ENCODE peak calls at places on chromosomes 11 and 22, in six cellular contexts. One of them, this sample, is unnamed.

GRCh38 chr11:123454060-123454651 is 24.1 kb downstream of the GRAMD1B start:
- DNase-seq in transverse colon: peak; percentile 24
- DNase-seq in small intestine: peak; percentile 37
- DNase-seq in IMR-90: peak; percentile 61
- DNase-seq in cardiac muscle cell: peak; percentile 67
- DNase-seq in CD8-positive, alpha-beta memory T cell: peak; percentile 63
- DNase-seq in this sample: no peak

GRCh38 chr11:7485854-7486425 is 634 bp downstream of the OLFML1 start:
- DNase-seq in transverse colon: no peak
- DNase-seq in small intestine: peak; percentile 7
- DNase-seq in IMR-90: no peak
- DNase-seq in cardiac muscle cell: no peak
- DNase-seq in CD8-positive, alpha-beta memory T cell: no peak
- DNase-seq in this sample: no peak

GRCh38 chr11:65522640-65523322 is 2.1 kb upstream of the SCYL1 start:
- DNase-seq in cardiac muscle cell: peak; percentile 58
- DNase-seq in IMR-90: no peak
- DNase-seq in small intestine: no peak
- DNase-seq in CD8-positive, alpha-beta memory T cell: peak; percentile 48
- DNase-seq in transverse colon: no peak
- DNase-seq in this sample: peak; percentile 53

GRCh38 chr22:47386812-47387510 is 624.5 kb downstream of the TBC1D22A start:
- DNase-seq in cardiac muscle cell: no peak
- DNase-seq in transverse colon: no peak
- DNase-seq in CD8-positive, alpha-beta memory T cell: no peak
- DNase-seq in small intestine: no peak
- DNase-seq in IMR-90: no peak
- DNase-seq in this sample: no peak

GRCh38 chr22:46047226-46047625 is 70.3 kb upstream of the WNT7B start:
- DNase-seq in IMR-90: no peak
- DNase-seq in small intestine: no peak
- DNase-seq in cardiac muscle cell: no peak
- DNase-seq in transverse colon: no peak
- DNase-seq in CD8-positive, alpha-beta memory T cell: peak; percentile 17
- DNase-seq in this sample: no peak

GRCh38 chr11:78656327-78656726 is 81.7 kb upstream of the NARS2 start:
- DNase-seq in CD8-positive, alpha-beta memory T cell: no peak
- DNase-seq in small intestine: no peak
- DNase-seq in IMR-90: no peak
- DNase-seq in transverse colon: no peak
- DNase-seq in cardiac muscle cell: no peak
- DNase-seq in this sample: no peak

GRCh38 chr11:121372028-121372427 is 79.5 kb downstream of the SC5D start:
- DNase-seq in IMR-90: no peak
- DNase-seq in transverse colon: no peak
- DNase-seq in CD8-positive, alpha-beta memory T cell: no peak
- DNase-seq in small intestine: peak; percentile 65
- DNase-seq in cardiac muscle cell: no peak
- DNase-seq in this sample: no peak

GRCh38 chr22:19120829-19121630 is 1.2 kb downstream of the DGCR2 start:
- DNase-seq in transverse colon: peak; percentile 80
- DNase-seq in CD8-positive, alpha-beta memory T cell: peak; percentile 30
- DNase-seq in cardiac muscle cell: no peak
- DNase-seq in IMR-90: peak; percentile 33
- DNase-seq in small intestine: peak; percentile 89
- DNase-seq in this sample: no peak

GRCh38 chr11:721913-722811 is 16.1 kb downstream of the EPS8L2 start:
- DNase-seq in cardiac muscle cell: no peak
- DNase-seq in small intestine: peak; percentile 57
- DNase-seq in CD8-positive, alpha-beta memory T cell: peak; percentile 75
- DNase-seq in transverse colon: peak; percentile 61
- DNase-seq in IMR-90: no peak
- DNase-seq in this sample: no peak

GRCh38 chr11:81470446-81470845 is 1263.2 kb downstream of the FAM181B start:
- DNase-seq in IMR-90: no peak
- DNase-seq in transverse colon: no peak
- DNase-seq in small intestine: peak; percentile 59
- DNase-seq in cardiac muscle cell: no peak
- DNase-seq in CD8-positive, alpha-beta memory T cell: no peak
- DNase-seq in this sample: no peak

GRCh38 chr11:66157182-66157864 is 87.3 kb downstream of the PACS1 start:
- DNase-seq in transverse colon: no peak
- DNase-seq in small intestine: no peak
- DNase-seq in cardiac muscle cell: peak; percentile 4
- DNase-seq in IMR-90: peak; percentile 36
- DNase-seq in CD8-positive, alpha-beta memory T cell: no peak
- DNase-seq in this sample: no peak

GRCh38 chr22:39959640-39960447 is at the start of gene TMA7B:
- DNase-seq in transverse colon: no peak
- DNase-seq in IMR-90: peak; percentile 75
- DNase-seq in small intestine: peak; percentile 42
- DNase-seq in CD8-positive, alpha-beta memory T cell: no peak
- DNase-seq in cardiac muscle cell: peak; percentile 70
- DNase-seq in this sample: no peak

GRCh38 chr11:65425971-65426838 is 3.6 kb downstream of the NEAT1 start:
- DNase-seq in IMR-90: peak; percentile 89
- DNase-seq in small intestine: peak; percentile 83
- DNase-seq in cardiac muscle cell: peak; percentile 80
- DNase-seq in CD8-positive, alpha-beta memory T cell: no peak
- DNase-seq in transverse colon: peak; percentile 60
- DNase-seq in this sample: peak; percentile 85

GRCh38 chr22:48893288-48894063 is 934.2 kb downstream of the BRD1 start:
- DNase-seq in transverse colon: no peak
- DNase-seq in small intestine: no peak
- DNase-seq in IMR-90: no peak
- DNase-seq in cardiac muscle cell: no peak
- DNase-seq in CD8-positive, alpha-beta memory T cell: no peak
- DNase-seq in this sample: no peak

GRCh38 chr11:114145166-114145695 is 85.7 kb downstream of the ZBTB16 start:
- DNase-seq in IMR-90: no peak
- DNase-seq in small intestine: no peak
- DNase-seq in transverse colon: no peak
- DNase-seq in cardiac muscle cell: peak; percentile 26
- DNase-seq in CD8-positive, alpha-beta memory T cell: no peak
- DNase-seq in this sample: no peak

GRCh38 chr22:46088541-46089311 is 61.6 kb upstream of the PPARA start:
- DNase-seq in CD8-positive, alpha-beta memory T cell: no peak
- DNase-seq in small intestine: no peak
- DNase-seq in transverse colon: no peak
- DNase-seq in IMR-90: peak; percentile 64
- DNase-seq in cardiac muscle cell: peak; percentile 69
- DNase-seq in this sample: no peak

GRCh38 chr11:77704029-77704428 is 66.4 kb upstream of the CLNS1A start:
- DNase-seq in cardiac muscle cell: no peak
- DNase-seq in IMR-90: no peak
- DNase-seq in CD8-positive, alpha-beta memory T cell: no peak
- DNase-seq in small intestine: no peak
- DNase-seq in transverse colon: no peak
- DNase-seq in this sample: no peak

GRCh38 chr22:38069372-38070249 is 12.4 kb downstream of the PICK1 start:
- DNase-seq in small intestine: no peak
- DNase-seq in IMR-90: peak; percentile 29
- DNase-seq in transverse colon: peak; percentile 29
- DNase-seq in CD8-positive, alpha-beta memory T cell: no peak
- DNase-seq in cardiac muscle cell: peak; percentile 58
- DNase-seq in this sample: no peak

GRCh38 chr22:20862540-20862939 is 3.7 kb downstream of the SNAP29 start:
- DNase-seq in CD8-positive, alpha-beta memory T cell: no peak
- DNase-seq in cardiac muscle cell: no peak
- DNase-seq in transverse colon: no peak
- DNase-seq in small intestine: no peak
- DNase-seq in IMR-90: no peak
- DNase-seq in this sample: no peak

GRCh38 chr11:88320149-88320559 is 17.4 kb downstream of the CTSC start:
- DNase-seq in IMR-90: peak; percentile 76
- DNase-seq in CD8-positive, alpha-beta memory T cell: no peak
- DNase-seq in small intestine: no peak
- DNase-seq in transverse colon: no peak
- DNase-seq in cardiac muscle cell: peak; percentile 33
- DNase-seq in this sample: no peak

GRCh38 chr11:128373011-128373410 is 214.3 kb downstream of the ETS1 start:
- DNase-seq in transverse colon: no peak
- DNase-seq in small intestine: no peak
- DNase-seq in CD8-positive, alpha-beta memory T cell: no peak
- DNase-seq in cardiac muscle cell: no peak
- DNase-seq in IMR-90: peak; percentile 13
- DNase-seq in this sample: no peak

GRCh38 chr11:102626686-102627085 is 1.6 kb upstream of the MMP20 start:
- DNase-seq in cardiac muscle cell: no peak
- DNase-seq in small intestine: no peak
- DNase-seq in transverse colon: no peak
- DNase-seq in CD8-positive, alpha-beta memory T cell: no peak
- DNase-seq in IMR-90: peak; percentile 47
- DNase-seq in this sample: no peak

GRCh38 chr11:44574620-44575287 is 9.3 kb downstream of the CD82 start:
- DNase-seq in CD8-positive, alpha-beta memory T cell: peak; percentile 63
- DNase-seq in cardiac muscle cell: peak; percentile 92
- DNase-seq in transverse colon: no peak
- DNase-seq in IMR-90: peak; percentile 98
- DNase-seq in small intestine: no peak
- DNase-seq in this sample: peak; percentile 40

DNA sequence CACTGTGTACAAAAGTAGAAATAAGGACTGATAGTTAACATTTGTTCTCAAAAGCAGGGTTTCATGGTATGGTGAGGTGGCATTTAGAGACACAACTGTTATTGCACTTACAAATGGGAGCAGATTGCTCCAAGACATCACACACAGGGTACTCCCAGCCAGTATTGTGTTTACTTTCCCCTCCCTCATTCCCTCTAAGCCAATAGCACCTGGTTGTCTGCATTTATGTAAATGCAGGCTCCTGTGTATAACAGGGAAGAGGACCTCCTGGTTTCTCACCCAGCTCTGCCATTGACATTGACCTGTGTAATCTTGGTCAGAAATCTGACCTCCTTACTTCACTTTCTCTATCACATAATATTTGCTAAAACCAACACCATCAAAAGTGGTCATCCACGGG is 154.4 kb downstream of the NAV2 start:
- DNase-seq in transverse colon: no peak
- DNase-seq in cardiac muscle cell: no peak
- DNase-seq in IMR-90: no peak
- DNase-seq in small intestine: no peak
- DNase-seq in CD8-positive, alpha-beta memory T cell: no peak
- DNase-seq in this sample: no peak
- H3K4me1 ChIP-seq in transverse colon: peaks cover 16% of the 10 kb centered on the region
- H3K4me1 ChIP-seq in cardiac muscle cell: peaks cover 8% of the 10 kb centered on the region
- H3K4me1 ChIP-seq in IMR-90: peaks cover 8% of the 10 kb centered on the region
- H3K4me1 ChIP-seq in small intestine: no peaks in the 10 kb centered on the region
- H3K4me1 ChIP-seq in CD8-positive, alpha-beta memory T cell: no peaks in the 10 kb centered on the region
- H3K4me1 ChIP-seq in this sample: no peaks in the 10 kb centered on the region

GRCh38 chr11:8813658-8814057 is 97.3 kb upstream of the AKIP1 start:
- DNase-seq in cardiac muscle cell: peak; percentile 94
- DNase-seq in IMR-90: peak; percentile 89
- DNase-seq in CD8-positive, alpha-beta memory T cell: peak; percentile 52
- DNase-seq in small intestine: peak; percentile 75
- DNase-seq in transverse colon: peak; percentile 80
- DNase-seq in this sample: peak; percentile 14
- H3K27ac ChIP-seq in cardiac muscle cell: peak overlapping the region; percentile 81
- H3K27ac ChIP-seq in IMR-90: peak overlapping the region; percentile 54
- H3K27ac ChIP-seq in CD8-positive, alpha-beta memory T cell: no peak overlapping the region
- H3K27ac ChIP-seq in small intestine: peak overlapping the region; percentile 77
- H3K27ac ChIP-seq in transverse colon: peak overlapping the region; percentile 63
- H3K27ac ChIP-seq in this sample: no peak overlapping the region

DNA sequence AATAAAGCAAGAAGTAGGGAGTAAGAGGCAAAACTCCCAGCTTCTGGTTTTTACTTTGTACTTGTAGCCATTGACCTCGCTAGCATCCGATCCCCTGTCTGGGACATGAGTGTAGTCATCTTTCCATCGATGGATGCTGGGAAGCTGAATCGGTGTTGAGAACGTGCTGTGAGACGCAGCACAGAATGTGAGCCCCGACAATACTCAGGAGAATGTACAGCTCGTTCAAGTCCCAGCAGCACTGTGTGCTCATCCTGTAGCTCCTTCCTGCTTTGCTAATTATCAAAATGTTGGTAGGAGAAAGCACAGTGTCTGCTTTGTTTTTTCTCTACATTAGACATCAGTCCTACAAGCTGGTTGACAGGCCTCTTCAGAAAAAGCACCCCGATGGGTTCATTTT is 56.6 kb downstream of the JAM3 start:
- DNase-seq in small intestine: no peak
- DNase-seq in IMR-90: peak; percentile 35
- DNase-seq in transverse colon: no peak
- DNase-seq in CD8-positive, alpha-beta memory T cell: no peak
- DNase-seq in cardiac muscle cell: peak; percentile 29
- DNase-seq in this sample: no peak
- H3K4me1 ChIP-seq in small intestine: no peaks in the 10 kb centered on the region
- H3K4me1 ChIP-seq in IMR-90: peaks cover 18% of the 10 kb centered on the region
- H3K4me1 ChIP-seq in transverse colon: peaks cover 4% of the 10 kb centered on the region
- H3K4me1 ChIP-seq in CD8-positive, alpha-beta memory T cell: no peaks in the 10 kb centered on the region
- H3K4me1 ChIP-seq in cardiac muscle cell: peaks cover 22% of the 10 kb centered on the region
- H3K4me1 ChIP-seq in this sample: no peaks in the 10 kb centered on the region

GRCh38 chr11:64327338-64327737 is 9.4 kb downstream of the PRDX5 start:
- DNase-seq in cardiac muscle cell: no peak
- DNase-seq in CD8-positive, alpha-beta memory T cell: no peak
- DNase-seq in small intestine: no peak
- DNase-seq in transverse colon: no peak
- DNase-seq in IMR-90: no peak
- DNase-seq in this sample: no peak

GRCh38 chr11:64324692-64325469 is 7.0 kb downstream of the PRDX5 start:
- DNase-seq in small intestine: no peak
- DNase-seq in transverse colon: no peak
- DNase-seq in cardiac muscle cell: no peak
- DNase-seq in CD8-positive, alpha-beta memory T cell: no peak
- DNase-seq in IMR-90: no peak
- DNase-seq in this sample: no peak

GRCh38 chr11:64330888-64331287 is 9.1 kb upstream of the CCDC88B start:
- DNase-seq in small intestine: no peak
- DNase-seq in CD8-positive, alpha-beta memory T cell: no peak
- DNase-seq in transverse colon: no peak
- DNase-seq in cardiac muscle cell: no peak
- DNase-seq in IMR-90: no peak
- DNase-seq in this sample: no peak

GRCh38 chr11:64331569-64332371 is 8.2 kb upstream of the CCDC88B start:
- DNase-seq in IMR-90: peak; percentile 87
- DNase-seq in transverse colon: peak; percentile 92
- DNase-seq in CD8-positive, alpha-beta memory T cell: peak; percentile 82
- DNase-seq in cardiac muscle cell: peak; percentile 89
- DNase-seq in small intestine: peak; percentile 93
- DNase-seq in this sample: peak; percentile 50

DNA sequence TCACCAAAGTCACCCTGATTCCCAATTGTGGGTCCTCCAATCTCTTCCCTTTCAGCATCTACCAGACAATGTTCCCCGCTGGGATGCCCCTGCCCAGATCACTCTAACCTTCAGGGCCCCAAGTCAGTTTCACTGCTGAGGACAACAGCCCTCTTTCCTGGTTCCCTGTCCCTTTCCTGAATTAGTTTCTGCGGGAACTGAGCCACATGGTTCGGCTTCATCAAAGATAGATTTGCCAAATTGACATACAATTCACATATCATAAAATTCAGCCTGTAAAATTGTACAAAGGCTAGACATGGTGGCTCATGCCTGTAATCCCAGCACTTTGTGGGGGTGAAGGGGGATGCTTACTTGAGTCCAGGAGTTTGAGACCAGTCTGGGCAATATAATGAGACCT is 10.1 kb downstream of the PRDX5 start:
- DNase-seq in CD8-positive, alpha-beta memory T cell: no peak
- DNase-seq in cardiac muscle cell: no peak
- DNase-seq in small intestine: peak; percentile 43
- DNase-seq in transverse colon: peak; percentile 66
- DNase-seq in IMR-90: no peak
- DNase-seq in this sample: no peak
- H3K27ac ChIP-seq in CD8-positive, alpha-beta memory T cell: no peak overlapping the region
- H3K27ac ChIP-seq in cardiac muscle cell: no peak overlapping the region
- H3K27ac ChIP-seq in small intestine: peak overlapping the region; percentile 45
- H3K27ac ChIP-seq in transverse colon: peak overlapping the region; percentile 83
- H3K27ac ChIP-seq in IMR-90: no peak overlapping the region
- H3K27ac ChIP-seq in this sample: no peak overlapping the region

This sample was measured in naive thymus-derived CD4-positive, alpha-beta T cell.